ENCODE peak calls at places on chromosomes 2 and 18, in four cellular contexts. One of them, this sample, is unnamed.

GRCh38 chr2:218953366-218953954 is 6.0 kb upstream of the CDK5R2 start:
- DNase-seq in midbrain: no peak
- DNase-seq in A549: no peak
- DNase-seq in EH: peak; percentile 2
- DNase-seq in this sample: no peak

GRCh38 chr2:95077521-95077807 is 44.1 kb downstream of the MRPS5 start:
- DNase-seq in midbrain: peak; percentile 47
- DNase-seq in A549: peak; percentile 39
- DNase-seq in EH: no peak
- DNase-seq in this sample: no peak

GRCh38 chr2:140353541-140353940 is 1573.4 kb upstream of the NXPH2 start:
- DNase-seq in midbrain: no peak
- DNase-seq in A549: no peak
- DNase-seq in EH: no peak
- DNase-seq in this sample: no peak

GRCh38 chr2:129709030-129709955 is 270.2 kb upstream of the RAB6C start:
- DNase-seq in midbrain: no peak
- DNase-seq in A549: no peak
- DNase-seq in EH: no peak
- DNase-seq in this sample: no peak

GRCh38 chr2:151347294-151347693 is 10.1 kb upstream of the TNFAIP6 start:
- DNase-seq in midbrain: no peak
- DNase-seq in A549: no peak
- DNase-seq in EH: no peak
- DNase-seq in this sample: no peak

GRCh38 chr2:177551989-177552413 is 159.4 kb downstream of the AGPS start:
- DNase-seq in midbrain: no peak
- DNase-seq in A549: peak; percentile 25
- DNase-seq in EH: peak; percentile 30
- DNase-seq in this sample: no peak

GRCh38 chr2:101173707-101174295 is 22.6 kb upstream of the TBC1D8 start:
- DNase-seq in midbrain: no peak
- DNase-seq in A549: no peak
- DNase-seq in EH: no peak
- DNase-seq in this sample: no peak

GRCh38 chr2:196555161-196555560 is 84.4 kb upstream of the CCDC150 start:
- DNase-seq in midbrain: no peak
- DNase-seq in A549: no peak
- DNase-seq in EH: no peak
- DNase-seq in this sample: no peak

GRCh38 chr2:84808279-84808678 is 72.6 kb downstream of the TRABD2A start:
- DNase-seq in midbrain: no peak
- DNase-seq in A549: no peak
- DNase-seq in EH: no peak
- DNase-seq in this sample: no peak

GRCh38 chr18:36392163-36392887 is 94.8 kb downstream of the FHOD3 start:
- DNase-seq in midbrain: no peak
- DNase-seq in A549: no peak
- DNase-seq in EH: no peak
- DNase-seq in this sample: no peak

GRCh38 chr2:47069628-47070154 is 85.4 kb downstream of the STPG4 start:
- DNase-seq in midbrain: no peak
- DNase-seq in A549: peak; percentile 73
- DNase-seq in EH: peak; percentile 99
- DNase-seq in this sample: peak; percentile 87

GRCh38 chr18:8706981-8707940 is 1.9 kb downstream of the MTCL1 start:
- DNase-seq in midbrain: peak; percentile 58
- DNase-seq in A549: peak; percentile 82
- DNase-seq in EH: peak; percentile 80
- DNase-seq in this sample: peak; percentile 77

GRCh38 chr2:29562896-29563295 is 358.5 kb downstream of the ALK start:
- DNase-seq in midbrain: no peak
- DNase-seq in A549: no peak
- DNase-seq in EH: peak; percentile 16
- DNase-seq in this sample: no peak

GRCh38 chr2:61793389-61793836 is 60.4 kb downstream of the FAM161A start:
- DNase-seq in midbrain: peak; percentile 23
- DNase-seq in A549: peak; percentile 85
- DNase-seq in EH: peak; percentile 56
- DNase-seq in this sample: peak; percentile 50

GRCh38 chr2:3641841-3642421 is 16.1 kb upstream of the ALLC start:
- DNase-seq in midbrain: no peak
- DNase-seq in A549: no peak
- DNase-seq in EH: no peak
- DNase-seq in this sample: no peak

GRCh38 chr2:145110668-145111067 is 590.7 kb upstream of the ZEB2 start:
- DNase-seq in midbrain: no peak
- DNase-seq in A549: no peak
- DNase-seq in EH: peak; percentile 89
- DNase-seq in this sample: no peak

GRCh38 chr2:170371231-170371630 is 193.3 kb downstream of the MYO3B start:
- DNase-seq in midbrain: no peak
- DNase-seq in A549: no peak
- DNase-seq in EH: no peak
- DNase-seq in this sample: no peak

GRCh38 chr2:64035067-64035942 is 16.1 kb upstream of the VPS54 start:
- DNase-seq in midbrain: no peak
- DNase-seq in A549: no peak
- DNase-seq in EH: peak; percentile 28
- DNase-seq in this sample: no peak

GRCh38 chr2:241855888-241856422 is 2.7 kb downstream of the PDCD1 start:
- DNase-seq in midbrain: no peak
- DNase-seq in A549: no peak
- DNase-seq in EH: no peak
- DNase-seq in this sample: no peak

GRCh38 chr2:208150956-208151355 is 5.0 kb upstream of the CRYGB start:
- DNase-seq in midbrain: no peak
- DNase-seq in A549: no peak
- DNase-seq in EH: no peak
- DNase-seq in this sample: no peak

GRCh38 chr18:13435596-13436333 is 217.2 kb downstream of the LDLRAD4 start:
- DNase-seq in midbrain: no peak
- DNase-seq in A549: peak; percentile 42
- DNase-seq in EH: peak; percentile 88
- DNase-seq in this sample: peak; percentile 46

GRCh38 chr2:5479265-5479928 is 212.8 kb upstream of the SOX11 start:
- DNase-seq in midbrain: no peak
- DNase-seq in A549: no peak
- DNase-seq in EH: no peak
- DNase-seq in this sample: no peak

GRCh38 chr2:101012706-101013181 is 10.7 kb downstream of the RPL31 start:
- DNase-seq in midbrain: peak; percentile 61
- DNase-seq in A549: peak; percentile 52
- DNase-seq in EH: peak; percentile 56
- DNase-seq in this sample: no peak

GRCh38 chr2:202337706-202338346 is 38.3 kb upstream of the BMPR2 start:
- DNase-seq in midbrain: no peak
- DNase-seq in A549: no peak
- DNase-seq in EH: no peak
- DNase-seq in this sample: no peak

GRCh38 chr18:79513381-79514081 is 117.8 kb downstream of the NFATC1 start:
- DNase-seq in midbrain: no peak
- DNase-seq in A549: no peak
- DNase-seq in EH: no peak
- DNase-seq in this sample: no peak

GRCh38 chr2:231177156-231178007 is 21.0 kb upstream of the ARMC9 start:
- DNase-seq in midbrain: no peak
- DNase-seq in A549: no peak
- DNase-seq in EH: no peak
- DNase-seq in this sample: no peak

GRCh38 chr18:62399781-62400308 is 74.7 kb downstream of the TNFRSF11A start:
- DNase-seq in midbrain: no peak
- DNase-seq in A549: peak; percentile 60
- DNase-seq in EH: no peak
- DNase-seq in this sample: peak; percentile 40

GRCh38 chr2:68905116-68905515 is 33.9 kb upstream of the BMP10 start:
- DNase-seq in midbrain: no peak
- DNase-seq in A549: no peak
- DNase-seq in EH: peak; percentile 67
- DNase-seq in this sample: no peak

GRCh38 chr2:121735520-121736074 is 1.1 kb downstream of the NIFK start:
- DNase-seq in midbrain: no peak
- DNase-seq in A549: peak; percentile 35
- DNase-seq in EH: no peak
- DNase-seq in this sample: no peak

GRCh38 chr18:54360406-54360805 is 2.7 kb downstream of the C18orf54 start:
- DNase-seq in midbrain: no peak
- DNase-seq in A549: no peak
- DNase-seq in EH: peak; percentile 28
- DNase-seq in this sample: no peak

GRCh38 chr2:25981596-25982272 is 563 bp downstream of the KIF3C start:
- DNase-seq in midbrain: no peak
- DNase-seq in A549: no peak
- DNase-seq in EH: no peak
- DNase-seq in this sample: no peak

GRCh38 chr2:137951606-137952005 is 12.7 kb upstream of the HNMT start:
- DNase-seq in midbrain: no peak
- DNase-seq in A549: no peak
- DNase-seq in EH: peak; percentile 82
- DNase-seq in this sample: no peak

GRCh38 chr2:37654932-37655331 is 16.5 kb downstream of the CDC42EP3 start:
- DNase-seq in midbrain: no peak
- DNase-seq in A549: no peak
- DNase-seq in EH: peak; percentile 76
- DNase-seq in this sample: no peak

GRCh38 chr2:18117592-18117991 is 239.1 kb downstream of the KCNS3 start:
- DNase-seq in midbrain: no peak
- DNase-seq in A549: peak; percentile 43
- DNase-seq in EH: peak; percentile 65
- DNase-seq in this sample: peak; percentile 15

GRCh38 chr2:238699307-238700121 is 148.4 kb upstream of the TWIST2 start:
- DNase-seq in midbrain: no peak
- DNase-seq in A549: no peak
- DNase-seq in EH: no peak
- DNase-seq in this sample: no peak

GRCh38 chr18:55903911-55904310 is 315.9 kb upstream of the TCF4 start:
- DNase-seq in midbrain: no peak
- DNase-seq in A549: no peak
- DNase-seq in EH: no peak
- DNase-seq in this sample: no peak

This sample was measured in H54.